ENCODE peak calls at places on chromosomes 12 and 14, in ten cellular contexts. W is right lobe of liver, T is IMR-90, R is suprapubic skin, K is ovary, X is body of pancreas, M is tibial nerve, J is stomach, C is uterus, Z is A549. G is an unnamed sample.

GRCh38 chr14:104472073-104472472 is 107.5 kb upstream of the C14orf180 start:
- DNase-seq in K (no peak), W (no peak), T (no peak), X (no peak), J (no peak), M (no peak), Z (no peak), R (no peak), C (no peak), G (peak; percentile 85)

GRCh38 chr12:53231859-53232640 is at the start of gene RARG:
- DNase-seq in M (peak; percentile 55), Z (peak; percentile 76), W (no peak), T (no peak), X (peak; percentile 68), R (no peak), J (peak; percentile 63), C (peak; percentile 66), K (peak; percentile 66), G (no peak)

GRCh38 chr12:4089147-4089606 is 184.4 kb upstream of the CCND2 start:
- DNase-seq in T (no peak), Z (no peak), W (no peak), J (no peak), M (no peak), C (no peak), X (no peak), K (no peak), R (no peak), G (no peak)

GRCh38 chr12:53076461-53076860 is 2.7 kb downstream of the SPRYD3 start:
- DNase-seq in J (no peak), K (no peak), R (no peak), M (no peak), T (no peak), W (no peak), Z (no peak), C (no peak), X (no peak), G (no peak)

GRCh38 chr12:4819654-4820053 is 90.1 kb upstream of the KCNA1 start:
- DNase-seq in K (no peak), J (no peak), X (no peak), R (no peak), M (peak; percentile 28), W (no peak), Z (no peak), T (peak; percentile 13), C (no peak), G (no peak)

GRCh38 chr12:114848661-114849060 is 164.7 kb upstream of the TBX3 start:
- DNase-seq in C (no peak), W (no peak), J (no peak), Z (peak; percentile 44), T (peak; percentile 93), M (peak; percentile 9), R (no peak), X (no peak), K (peak; percentile 38), G (no peak)

GRCh38 chr14:61477845-61478438 is 156.6 kb downstream of the PRKCH start:
- DNase-seq in R (no peak), W (peak; percentile 91), T (peak; percentile 60), Z (peak; percentile 70), M (no peak), X (peak; percentile 92), J (peak; percentile 89), C (no peak), K (no peak), G (no peak)

GRCh38 chr14:89540830-89541470 is 123.9 kb upstream of the FOXN3 start:
- DNase-seq in R (no peak), W (no peak), C (no peak), T (peak; percentile 95), X (no peak), Z (peak; percentile 21), J (no peak), K (no peak), M (no peak), G (peak; percentile 39)

GRCh38 chr12:132282950-132283771 is 46.2 kb downstream of the GALNT9 start:
- DNase-seq in T (no peak), C (no peak), Z (no peak), R (no peak), M (no peak), J (no peak), X (no peak), W (no peak), K (no peak), G (no peak)

GRCh38 chr14:39841088-39841487 is 408.9 kb upstream of the FBXO33 start:
- DNase-seq in M (no peak), C (no peak), T (no peak), W (no peak), Z (no peak), R (no peak), J (no peak), K (no peak), X (no peak), G (no peak)

GRCh38 chr12:115404761-115405470 is 720.9 kb upstream of the TBX3 start:
- DNase-seq in R (no peak), J (no peak), C (no peak), T (peak; percentile 92), K (no peak), M (no peak), Z (peak; percentile 35), W (no peak), X (no peak), G (peak; percentile 75)

GRCh38 chr14:74934476-74935339 is 11.6 kb upstream of the RPS6KL1 start:
- DNase-seq in W (no peak), R (no peak), X (no peak), C (no peak), Z (no peak), M (no peak), J (no peak), T (no peak), K (no peak), G (no peak)

DNA sequence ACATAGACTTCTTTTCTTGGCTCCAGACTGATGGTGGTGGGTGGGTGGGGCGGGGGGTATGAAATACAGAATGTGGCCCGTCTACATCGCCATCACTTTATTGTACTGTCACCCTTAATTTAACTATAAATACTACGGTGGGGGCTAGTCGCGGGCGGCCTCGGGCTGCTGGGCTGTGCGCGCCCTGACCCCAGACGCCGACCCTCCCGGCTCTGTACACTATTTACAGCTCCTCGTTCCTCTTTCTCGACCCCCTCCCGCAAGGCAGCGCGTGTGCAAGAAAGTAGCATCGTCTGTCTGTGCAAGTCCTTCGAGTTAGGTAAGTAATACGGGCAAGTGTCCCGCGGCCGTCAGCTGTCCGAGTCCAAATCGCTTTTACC is 1.8 kb downstream of the GSC start:
- DNase-seq in C (no peak), K (no peak), W (no peak), X (no peak), R (no peak), Z (no peak), M (no peak), J (no peak), T (no peak), G (no peak)
- H3K4me3 ChIP-seq in C (no peak overlapping the region), K (no peak overlapping the region), W (no peak overlapping the region), X (no peak overlapping the region), R (peak overlapping the region; percentile 57), Z (no peak overlapping the region), M (no peak overlapping the region), J (peak overlapping the region; percentile 57), T (no peak overlapping the region), G (peak overlapping the region; percentile 55)

DNA sequence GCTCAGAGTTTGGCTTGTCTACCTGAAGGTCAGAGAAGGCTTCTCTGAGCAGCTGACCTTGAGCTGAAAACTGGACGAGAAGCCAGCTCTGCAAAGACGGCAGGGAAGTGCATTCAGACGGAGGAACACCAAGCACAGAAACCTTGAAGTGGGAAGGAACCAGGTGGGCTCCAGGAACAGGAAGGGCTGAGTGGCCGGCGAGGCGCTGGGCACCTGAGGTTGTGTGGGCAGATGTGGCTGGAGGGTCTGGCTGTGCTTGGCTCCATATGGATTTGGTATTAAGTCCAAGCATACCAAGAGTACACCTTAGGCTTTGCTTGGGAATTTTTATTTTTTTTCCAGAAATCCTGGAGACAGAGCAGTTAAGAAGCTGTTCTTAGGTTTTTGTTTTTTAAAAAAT is 130.6 kb downstream of the SCARB1 start:
- DNase-seq in C (no peak), W (no peak), R (no peak), M (no peak), Z (no peak), T (no peak), J (no peak), X (no peak), K (no peak), G (no peak)
- TF ChIP-seq POLR2A in C (no peak), W (no peak), R (no peak), M (no peak), Z (no peak), T (no peak), J (no peak), X (no peak), K (no peak), G (no peak)

GRCh38 chr14:68231832-68232642 is 412.5 kb downstream of the RAD51B start:
- DNase-seq in C (no peak), K (no peak), X (no peak), Z (peak; percentile 39), T (peak; percentile 62), M (no peak), W (no peak), J (no peak), R (no peak), G (no peak)
- H3K27ac ChIP-seq in C (peak overlapping the region; percentile 66), K (peak overlapping the region; percentile 78), X (peak overlapping the region; percentile 86), Z (peak overlapping the region; percentile 95), T (peak overlapping the region; percentile 84), M (peak overlapping the region; percentile 82), W (peak overlapping the region; percentile 93), J (peak overlapping the region; percentile 80), R (peak overlapping the region; percentile 68), G (peak overlapping the region; percentile 82)

GRCh38 chr12:27361372-27361771 is 28.7 kb downstream of the BMAL2 start:
- DNase-seq in W (no peak), X (no peak), M (no peak), K (no peak), C (no peak), J (no peak), T (peak; percentile 87), Z (no peak), R (no peak), G (no peak)

GRCh38 chr12:27355486-27355885 is 22.9 kb downstream of the BMAL2 start:
- DNase-seq in J (no peak), W (no peak), Z (no peak), R (no peak), K (no peak), T (no peak), M (no peak), X (no peak), C (no peak), G (no peak)

GRCh38 chr12:27355979-27356378 is 23.3 kb downstream of the BMAL2 start:
- DNase-seq in T (peak; percentile 62), X (no peak), C (no peak), M (no peak), R (no peak), J (no peak), K (no peak), Z (no peak), W (no peak), G (no peak)

DNA sequence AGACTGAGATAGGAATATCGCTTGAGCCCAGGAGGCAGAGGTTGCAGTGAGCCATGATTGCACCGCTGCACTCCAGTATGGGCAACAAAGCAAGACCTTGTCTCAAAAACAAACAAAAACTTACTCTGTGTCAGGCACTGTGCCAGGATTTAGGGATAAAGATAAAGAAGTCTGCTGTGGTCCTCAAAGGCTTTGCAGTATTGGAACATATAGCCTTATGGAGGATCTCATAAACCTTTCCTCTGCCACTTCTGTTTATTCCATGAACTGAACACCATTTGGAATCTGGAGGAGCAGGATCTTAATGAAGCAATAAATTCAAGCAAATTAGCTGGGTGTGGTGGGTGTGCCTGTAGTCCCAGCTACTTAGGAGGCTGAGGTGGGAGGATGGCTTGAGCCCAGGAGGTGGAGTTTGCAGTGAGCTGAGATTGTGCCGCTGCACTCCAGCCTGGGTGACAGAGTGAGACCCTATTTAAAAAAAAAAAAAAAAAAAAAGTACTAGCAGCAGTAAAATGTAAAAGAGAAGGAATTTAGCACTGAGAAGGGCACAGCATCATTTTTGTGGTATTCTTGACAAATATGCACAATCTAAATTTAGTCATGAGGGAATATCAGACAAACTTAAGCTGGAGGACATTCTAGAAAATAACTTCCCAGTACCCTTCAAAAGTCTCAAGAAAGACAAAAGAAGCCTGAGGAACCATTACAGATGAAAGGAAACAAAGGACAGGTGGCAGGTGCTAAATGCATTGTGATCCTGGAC is 27.1 kb downstream of the BMAL2 start:
- DNase-seq in W (no peak), X (no peak), R (no peak), J (no peak), Z (no peak), C (no peak), K (no peak), T (peak; percentile 43), M (no peak), G (no peak)
- H3K4me3 ChIP-seq in W (no peak overlapping the region), X (no peak overlapping the region), R (no peak overlapping the region), J (no peak overlapping the region), Z (no peak overlapping the region), C (no peak overlapping the region), K (no peak overlapping the region), T (no peak overlapping the region), M (no peak overlapping the region), G (no peak overlapping the region)

G was measured in esophagus muscularis mucosa.